ENCODE peak calls at places on chromosomes 1 and 21, in eight cellular contexts. One of them, this sample, is unnamed.

GRCh38 chr1:109046671-109047070 is 4.8 kb upstream of the WDR47 start:
- DNase-seq in CD4-positive, alpha-beta T cell: no peak
- DNase-seq in fibroblast of pulmonary artery: no peak
- DNase-seq in tibial nerve: no peak
- DNase-seq in mucosa of descending colon: no peak
- DNase-seq in hepatocyte: no peak
- DNase-seq in cardiac fibroblast: no peak
- DNase-seq in heart right ventricle: no peak
- DNase-seq in this sample: no peak

GRCh38 chr1:113396585-113396984 is 6.3 kb downstream of the MAGI3 start:
- DNase-seq in CD4-positive, alpha-beta T cell: no peak
- DNase-seq in fibroblast of pulmonary artery: peak; percentile 64
- DNase-seq in tibial nerve: no peak
- DNase-seq in mucosa of descending colon: no peak
- DNase-seq in hepatocyte: peak; percentile 56
- DNase-seq in cardiac fibroblast: peak; percentile 77
- DNase-seq in heart right ventricle: no peak
- DNase-seq in this sample: no peak

GRCh38 chr1:61269648-61270047 is 187.3 kb downstream of the NFIA start:
- DNase-seq in CD4-positive, alpha-beta T cell: no peak
- DNase-seq in fibroblast of pulmonary artery: no peak
- DNase-seq in tibial nerve: no peak
- DNase-seq in mucosa of descending colon: no peak
- DNase-seq in hepatocyte: no peak
- DNase-seq in cardiac fibroblast: no peak
- DNase-seq in heart right ventricle: no peak
- DNase-seq in this sample: no peak

GRCh38 chr1:155463865-155464264 is 98.7 kb downstream of the ASH1L start:
- DNase-seq in CD4-positive, alpha-beta T cell: no peak
- DNase-seq in fibroblast of pulmonary artery: peak; percentile 83
- DNase-seq in tibial nerve: no peak
- DNase-seq in mucosa of descending colon: no peak
- DNase-seq in hepatocyte: peak; percentile 38
- DNase-seq in cardiac fibroblast: peak; percentile 95
- DNase-seq in heart right ventricle: no peak
- DNase-seq in this sample: no peak

GRCh38 chr1:202225131-202225530 is 31.5 kb downstream of the LGR6 start:
- DNase-seq in CD4-positive, alpha-beta T cell: no peak
- DNase-seq in fibroblast of pulmonary artery: no peak
- DNase-seq in tibial nerve: no peak
- DNase-seq in mucosa of descending colon: no peak
- DNase-seq in hepatocyte: no peak
- DNase-seq in cardiac fibroblast: no peak
- DNase-seq in heart right ventricle: no peak
- DNase-seq in this sample: no peak

GRCh38 chr1:161484613-161485012 is 20.6 kb upstream of the FCGR2A start:
- DNase-seq in CD4-positive, alpha-beta T cell: no peak
- DNase-seq in fibroblast of pulmonary artery: peak; percentile 15
- DNase-seq in tibial nerve: no peak
- DNase-seq in mucosa of descending colon: no peak
- DNase-seq in hepatocyte: no peak
- DNase-seq in cardiac fibroblast: peak; percentile 13
- DNase-seq in heart right ventricle: no peak
- DNase-seq in this sample: no peak

GRCh38 chr1:156664046-156664948 is 12.9 kb downstream of the NES start:
- DNase-seq in CD4-positive, alpha-beta T cell: no peak
- DNase-seq in fibroblast of pulmonary artery: no peak
- DNase-seq in tibial nerve: no peak
- DNase-seq in mucosa of descending colon: no peak
- DNase-seq in hepatocyte: no peak
- DNase-seq in cardiac fibroblast: no peak
- DNase-seq in heart right ventricle: no peak
- DNase-seq in this sample: no peak

GRCh38 chr1:101846820-101847219 is 149.9 kb downstream of the OLFM3 start:
- DNase-seq in CD4-positive, alpha-beta T cell: no peak
- DNase-seq in fibroblast of pulmonary artery: no peak
- DNase-seq in tibial nerve: no peak
- DNase-seq in mucosa of descending colon: no peak
- DNase-seq in hepatocyte: peak; percentile 39
- DNase-seq in cardiac fibroblast: no peak
- DNase-seq in heart right ventricle: no peak
- DNase-seq in this sample: no peak

GRCh38 chr1:1087351-1088035 is 13.4 kb upstream of the RNF223 start:
- DNase-seq in CD4-positive, alpha-beta T cell: no peak
- DNase-seq in fibroblast of pulmonary artery: no peak
- DNase-seq in tibial nerve: no peak
- DNase-seq in mucosa of descending colon: no peak
- DNase-seq in hepatocyte: no peak
- DNase-seq in cardiac fibroblast: no peak
- DNase-seq in heart right ventricle: no peak
- DNase-seq in this sample: no peak

GRCh38 chr1:180353930-180354329 is 123.9 kb downstream of the LHX4 start:
- DNase-seq in CD4-positive, alpha-beta T cell: no peak
- DNase-seq in fibroblast of pulmonary artery: no peak
- DNase-seq in tibial nerve: no peak
- DNase-seq in mucosa of descending colon: no peak
- DNase-seq in hepatocyte: no peak
- DNase-seq in cardiac fibroblast: no peak
- DNase-seq in heart right ventricle: no peak
- DNase-seq in this sample: peak; percentile 2

GRCh38 chr1:115210302-115210711 is 121.0 kb upstream of the TSPAN2 start:
- DNase-seq in CD4-positive, alpha-beta T cell: no peak
- DNase-seq in fibroblast of pulmonary artery: no peak
- DNase-seq in tibial nerve: no peak
- DNase-seq in mucosa of descending colon: no peak
- DNase-seq in hepatocyte: no peak
- DNase-seq in cardiac fibroblast: peak; percentile 19
- DNase-seq in heart right ventricle: no peak
- DNase-seq in this sample: no peak

GRCh38 chr1:199743227-199743626 is 284.3 kb upstream of the NR5A2 start:
- DNase-seq in CD4-positive, alpha-beta T cell: no peak
- DNase-seq in fibroblast of pulmonary artery: peak; percentile 42
- DNase-seq in tibial nerve: no peak
- DNase-seq in mucosa of descending colon: no peak
- DNase-seq in hepatocyte: no peak
- DNase-seq in cardiac fibroblast: peak; percentile 42
- DNase-seq in heart right ventricle: no peak
- DNase-seq in this sample: no peak

GRCh38 chr1:19272064-19272463 is 16.5 kb downstream of the AKR7A3 start:
- DNase-seq in CD4-positive, alpha-beta T cell: no peak
- DNase-seq in fibroblast of pulmonary artery: no peak
- DNase-seq in tibial nerve: no peak
- DNase-seq in mucosa of descending colon: no peak
- DNase-seq in hepatocyte: no peak
- DNase-seq in cardiac fibroblast: no peak
- DNase-seq in heart right ventricle: no peak
- DNase-seq in this sample: no peak

GRCh38 chr21:43306911-43307676 is 119.8 kb downstream of the SIK1 start:
- DNase-seq in CD4-positive, alpha-beta T cell: no peak
- DNase-seq in fibroblast of pulmonary artery: no peak
- DNase-seq in tibial nerve: no peak
- DNase-seq in mucosa of descending colon: no peak
- DNase-seq in hepatocyte: peak; percentile 69
- DNase-seq in cardiac fibroblast: peak; percentile 62
- DNase-seq in heart right ventricle: no peak
- DNase-seq in this sample: no peak

GRCh38 chr1:30329802-30330557 is 393.4 kb downstream of the MATN1 start:
- DNase-seq in CD4-positive, alpha-beta T cell: no peak
- DNase-seq in fibroblast of pulmonary artery: no peak
- DNase-seq in tibial nerve: no peak
- DNase-seq in mucosa of descending colon: no peak
- DNase-seq in hepatocyte: no peak
- DNase-seq in cardiac fibroblast: no peak
- DNase-seq in heart right ventricle: no peak
- DNase-seq in this sample: no peak
- TF ChIP-seq CTCF in CD4-positive, alpha-beta T cell: no peak
- TF ChIP-seq CTCF in fibroblast of pulmonary artery: no peak
- TF ChIP-seq CTCF in tibial nerve: no peak
- TF ChIP-seq CTCF in mucosa of descending colon: no peak
- TF ChIP-seq CTCF in hepatocyte: no peak
- TF ChIP-seq CTCF in cardiac fibroblast: no peak
- TF ChIP-seq CTCF in heart right ventricle: no peak
- TF ChIP-seq CTCF in this sample: no peak

GRCh38 chr21:31347435-31348032 is 3.5 kb upstream of the TIAM1 start:
- DNase-seq in CD4-positive, alpha-beta T cell: no peak
- DNase-seq in fibroblast of pulmonary artery: peak; percentile 64
- DNase-seq in tibial nerve: no peak
- DNase-seq in mucosa of descending colon: peak; percentile 37
- DNase-seq in hepatocyte: peak; percentile 40
- DNase-seq in cardiac fibroblast: peak; percentile 61
- DNase-seq in heart right ventricle: no peak
- DNase-seq in this sample: peak; percentile 8
- TF ChIP-seq CTCF in CD4-positive, alpha-beta T cell: no peak
- TF ChIP-seq CTCF in fibroblast of pulmonary artery: peak; percentile 63
- TF ChIP-seq CTCF in tibial nerve: peak; percentile 4
- TF ChIP-seq CTCF in mucosa of descending colon: no peak
- TF ChIP-seq CTCF in hepatocyte: peak; percentile 59
- TF ChIP-seq CTCF in cardiac fibroblast: peak; percentile 46
- TF ChIP-seq CTCF in heart right ventricle: peak; percentile 53
- TF ChIP-seq CTCF in this sample: peak; percentile 60

GRCh38 chr1:3702990-3703728 is 49.1 kb upstream of the CCDC27 start:
- DNase-seq in CD4-positive, alpha-beta T cell: no peak
- DNase-seq in fibroblast of pulmonary artery: peak; percentile 47
- DNase-seq in tibial nerve: no peak
- DNase-seq in mucosa of descending colon: no peak
- DNase-seq in hepatocyte: no peak
- DNase-seq in cardiac fibroblast: peak; percentile 53
- DNase-seq in heart right ventricle: no peak
- DNase-seq in this sample: no peak
- TF ChIP-seq CTCF in CD4-positive, alpha-beta T cell: no peak
- TF ChIP-seq CTCF in fibroblast of pulmonary artery: no peak
- TF ChIP-seq CTCF in tibial nerve: no peak
- TF ChIP-seq CTCF in mucosa of descending colon: no peak
- TF ChIP-seq CTCF in hepatocyte: no peak
- TF ChIP-seq CTCF in cardiac fibroblast: peak; percentile 3
- TF ChIP-seq CTCF in heart right ventricle: no peak
- TF ChIP-seq CTCF in this sample: peak; percentile 42

GRCh38 chr1:213419369-213420030 is 368.5 kb downstream of the RPS6KC1 start:
- DNase-seq in CD4-positive, alpha-beta T cell: no peak
- DNase-seq in fibroblast of pulmonary artery: no peak
- DNase-seq in tibial nerve: no peak
- DNase-seq in mucosa of descending colon: no peak
- DNase-seq in hepatocyte: no peak
- DNase-seq in cardiac fibroblast: no peak
- DNase-seq in heart right ventricle: no peak
- DNase-seq in this sample: no peak
- TF ChIP-seq CTCF in CD4-positive, alpha-beta T cell: no peak
- TF ChIP-seq CTCF in fibroblast of pulmonary artery: no peak
- TF ChIP-seq CTCF in tibial nerve: no peak
- TF ChIP-seq CTCF in mucosa of descending colon: no peak
- TF ChIP-seq CTCF in hepatocyte: no peak
- TF ChIP-seq CTCF in cardiac fibroblast: no peak
- TF ChIP-seq CTCF in heart right ventricle: peak; percentile 13
- TF ChIP-seq CTCF in this sample: no peak

GRCh38 chr21:25324666-25325065 is 282.6 kb downstream of the MRPL39 start:
- DNase-seq in CD4-positive, alpha-beta T cell: no peak
- DNase-seq in fibroblast of pulmonary artery: no peak
- DNase-seq in tibial nerve: no peak
- DNase-seq in mucosa of descending colon: no peak
- DNase-seq in hepatocyte: no peak
- DNase-seq in cardiac fibroblast: no peak
- DNase-seq in heart right ventricle: no peak
- DNase-seq in this sample: no peak
- TF ChIP-seq CTCF in CD4-positive, alpha-beta T cell: no peak
- TF ChIP-seq CTCF in fibroblast of pulmonary artery: no peak
- TF ChIP-seq CTCF in tibial nerve: no peak
- TF ChIP-seq CTCF in mucosa of descending colon: no peak
- TF ChIP-seq CTCF in hepatocyte: no peak
- TF ChIP-seq CTCF in cardiac fibroblast: no peak
- TF ChIP-seq CTCF in heart right ventricle: no peak
- TF ChIP-seq CTCF in this sample: no peak

DNA sequence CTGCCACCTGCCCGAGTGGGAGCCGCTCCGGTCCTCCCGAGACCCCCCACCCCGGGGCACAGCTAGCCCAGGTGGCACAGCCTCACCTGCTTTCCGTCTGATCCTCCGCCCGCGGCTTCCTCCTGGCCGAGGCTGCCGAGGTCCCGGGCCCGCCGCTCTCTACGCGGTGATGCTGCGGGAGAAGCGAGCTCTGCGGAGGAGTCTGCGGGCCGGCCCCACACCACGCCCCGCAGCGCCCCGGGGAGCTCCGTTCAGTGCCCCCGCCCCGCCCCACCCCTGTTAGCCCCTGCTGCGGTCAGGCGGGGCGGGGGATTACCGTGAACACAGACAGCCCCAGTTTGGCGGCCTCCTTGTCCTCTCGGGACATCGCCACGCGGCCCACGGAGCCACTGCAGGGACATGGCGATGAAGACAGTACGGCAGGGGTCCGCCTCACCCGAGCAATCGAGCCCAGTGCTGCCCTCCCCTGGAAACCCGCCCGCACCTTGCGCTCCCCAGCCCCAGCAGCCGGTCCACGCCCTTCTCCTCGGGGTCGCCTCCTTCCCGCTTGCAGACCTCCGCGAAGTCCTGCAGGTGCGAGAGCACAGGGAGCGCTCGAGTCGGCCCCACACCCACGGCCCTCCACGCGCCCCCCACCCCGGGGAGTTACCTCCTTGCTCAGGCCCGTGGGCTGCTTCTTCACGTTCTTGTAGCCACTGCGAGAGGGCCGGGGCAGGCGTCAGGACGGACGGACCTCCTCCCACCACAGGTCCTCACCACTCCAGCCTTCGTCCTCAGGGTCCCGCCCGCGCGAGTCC is 933 bp downstream of the C1orf35 start:
- DNase-seq in CD4-positive, alpha-beta T cell: peak; percentile 61
- DNase-seq in fibroblast of pulmonary artery: peak; percentile 26
- DNase-seq in tibial nerve: no peak
- DNase-seq in mucosa of descending colon: peak; percentile 58
- DNase-seq in hepatocyte: peak; percentile 75
- DNase-seq in cardiac fibroblast: peak; percentile 28
- DNase-seq in heart right ventricle: no peak
- DNase-seq in this sample: peak; percentile 45
- TF ChIP-seq CTCF in CD4-positive, alpha-beta T cell: peak; percentile 30
- TF ChIP-seq CTCF in fibroblast of pulmonary artery: peak; percentile 6
- TF ChIP-seq CTCF in tibial nerve: no peak
- TF ChIP-seq CTCF in mucosa of descending colon: no peak
- TF ChIP-seq CTCF in hepatocyte: peak; percentile 36
- TF ChIP-seq CTCF in cardiac fibroblast: peak; percentile 25
- TF ChIP-seq CTCF in heart right ventricle: peak; percentile 38
- TF ChIP-seq CTCF in this sample: peak; percentile 49

GRCh38 chr1:88009916-88010315 is 674.2 kb upstream of the PKN2 start:
- DNase-seq in CD4-positive, alpha-beta T cell: no peak
- DNase-seq in fibroblast of pulmonary artery: no peak
- DNase-seq in tibial nerve: no peak
- DNase-seq in mucosa of descending colon: no peak
- DNase-seq in hepatocyte: no peak
- DNase-seq in cardiac fibroblast: no peak
- DNase-seq in heart right ventricle: no peak
- DNase-seq in this sample: no peak
- TF ChIP-seq CTCF in CD4-positive, alpha-beta T cell: no peak
- TF ChIP-seq CTCF in fibroblast of pulmonary artery: no peak
- TF ChIP-seq CTCF in tibial nerve: no peak
- TF ChIP-seq CTCF in mucosa of descending colon: no peak
- TF ChIP-seq CTCF in hepatocyte: no peak
- TF ChIP-seq CTCF in cardiac fibroblast: no peak
- TF ChIP-seq CTCF in heart right ventricle: no peak
- TF ChIP-seq CTCF in this sample: peak; percentile 39